ENCODE peak calls at places on chromosomes 4 and X, in eight cellular contexts. S is GM10248; Z is germinal center; X is H7; H is NCI-H1436; L is H9; T is cardiac septum; B is stimulated activated CD4-positive, alpha-beta T cell treated with anti-CD3 and anti-CD28 coated beads, Interleukin-2, amount 100 ng/mL, for 4 hours. Y is an unnamed sample.

GRCh38 chr4:38412137-38412536 is 251.9 kb upstream of the KLF3 start:
- DNase-seq in S (no peak), Z (no peak), X (no peak), H (no peak), L (no peak), T (no peak), B (no peak), Y (no peak)

GRCh38 chr4:57037982-57038604 is 59.4 kb downstream of the POLR2B start:
- DNase-seq in S (peak; percentile 52), Z (peak; percentile 21), X (peak; percentile 71), H (peak; percentile 14), L (peak; percentile 79), T (no peak), B (no peak), Y (peak; percentile 89)

GRCh38 chr4:87250294-87250693 is 29.9 kb upstream of the KLHL8 start:
- DNase-seq in S (no peak), Z (no peak), X (no peak), H (no peak), L (no peak), T (no peak), B (no peak), Y (no peak)

GRCh38 chr4:121717680-121718237 is 21.0 kb upstream of the ANXA5 start:
- DNase-seq in S (no peak), Z (no peak), X (no peak), H (no peak), L (no peak), T (no peak), B (no peak), Y (no peak)

GRCh38 chrX:24023972-24024664 is 2.9 kb downstream of the KLHL15 start:
- DNase-seq in S (no peak), Z (no peak), X (no peak), H (no peak), L (no peak), T (no peak), B (no peak), Y (no peak)

GRCh38 chr4:77930876-77931275 is 68.2 kb downstream of the MRPL1 start:
- DNase-seq in S (no peak), Z (no peak), X (no peak), H (no peak), L (no peak), T (no peak), B (no peak), Y (no peak)

GRCh38 chr4:150215601-150216000 is 137.4 kb downstream of the DCLK2 start:
- DNase-seq in S (no peak), Z (no peak), X (no peak), H (no peak), L (no peak), T (no peak), B (no peak), Y (no peak)

GRCh38 chrX:107747596-107748161 is 27.9 kb downstream of the TSC22D3 start:
- DNase-seq in S (no peak), Z (no peak), X (no peak), H (peak; percentile 75), L (no peak), T (no peak), B (no peak), Y (no peak)

GRCh38 chr4:36286481-36286871 is 5.1 kb downstream of the DTHD1 start:
- DNase-seq in S (no peak), Z (no peak), X (no peak), H (no peak), L (no peak), T (no peak), B (no peak), Y (no peak)

GRCh38 chr4:6309755-6310154 is 40.1 kb downstream of the WFS1 start:
- DNase-seq in S (no peak), Z (no peak), X (no peak), H (no peak), L (no peak), T (no peak), B (no peak), Y (peak; percentile 6)

GRCh38 chr4:37455301-37456062 is 210.9 kb downstream of the NWD2 start:
- DNase-seq in S (no peak), Z (no peak), X (no peak), H (no peak), L (no peak), T (no peak), B (no peak), Y (no peak)

GRCh38 chr4:86778169-86778568 is 71.0 kb downstream of the SLC10A6 start:
- DNase-seq in S (no peak), Z (no peak), X (no peak), H (no peak), L (no peak), T (no peak), B (no peak), Y (no peak)